ENCODE peak calls at places on chromosomes 16 and 17, in five cellular contexts. I, T, K, D and Z are unnamed samples.

GRCh38 chr17:54907385-54907784 is 6.7 kb downstream of the TOM1L1 start:
- DNase-seq in I (no peak), T (no peak), K (no peak), D (no peak), Z (no peak)

GRCh38 chr16:72285324-72285723 is 113.4 kb upstream of the PMFBP1 start:
- DNase-seq in I (no peak), T (no peak), K (no peak), D (no peak), Z (no peak)

GRCh38 chr17:2190014-2190413 is 113.6 kb downstream of the SMG6 start:
- DNase-seq in I (no peak), T (no peak), K (no peak), D (no peak), Z (peak)

GRCh38 chr17:50872710-50873424 is 6.7 kb upstream of the TOB1 start:
- DNase-seq in I (no peak), T (no peak), K (peak), D (no peak), Z (peak)

GRCh38 chr17:61495161-61495857 is 43.1 kb downstream of the TBX4 start:
- DNase-seq in I (peak), T (no peak), K (peak), D (no peak), Z (peak)

GRCh38 chr16:84633622-84634021 is 14.7 kb upstream of the KLHL36 start:
- DNase-seq in I (no peak), T (peak), K (no peak), D (no peak), Z (peak)

GRCh38 chr16:50585331-50585776 is 37.2 kb downstream of the NKD1 start:
- DNase-seq in I (no peak), T (peak), K (no peak), D (no peak), Z (peak)

GRCh38 chr17:70629902-70630301 is 460.6 kb downstream of the KCNJ2 start:
- DNase-seq in I (no peak), T (no peak), K (no peak), D (peak), Z (no peak)

GRCh38 chr17:51346218-51346982 is 86.1 kb downstream of the UTP18 start:
- DNase-seq in I (no peak), T (no peak), K (no peak), D (no peak), Z (no peak)

GRCh38 chr16:1537763-1538289 is 4.4 kb downstream of the TMEM204 start:
- DNase-seq in I (no peak), T (peak), K (no peak), D (no peak), Z (no peak)

GRCh38 chr17:16293918-16294317 is 59.4 kb downstream of the CENPV start:
- DNase-seq in I (no peak), T (no peak), K (no peak), D (no peak), Z (no peak)

GRCh38 chr17:66330646-66331037 is 28.2 kb downstream of the PRKCA start:
- DNase-seq in I (no peak), T (no peak), K (no peak), D (no peak), Z (no peak)

GRCh38 chr16:70470927-70471341 is 16.5 kb downstream of the FCSK start:
- DNase-seq in I (no peak), T (peak), K (no peak), D (no peak), Z (peak)

GRCh38 chr16:90008708-90009145 is 10.5 kb downstream of the DBNDD1 start:
- DNase-seq in I (no peak), T (no peak), K (peak), D (peak), Z (no peak)

GRCh38 chr16:82169861-82170845 is at the start of gene MPHOSPH6:
- DNase-seq in I (peak), T (peak), K (peak), D (peak), Z (peak)

GRCh38 chr16:9843424-9844013 is 338.7 kb downstream of the GRIN2A start:
- DNase-seq in I (no peak), T (no peak), K (peak), D (no peak), Z (no peak)

GRCh38 chr16:27698266-27698665 is 148.3 kb downstream of the KATNIP start:
- DNase-seq in I (no peak), T (no peak), K (no peak), D (no peak), Z (peak)

GRCh38 chr17:68684860-68685493 is 83.8 kb upstream of the FAM20A start:
- DNase-seq in I (no peak), T (no peak), K (no peak), D (no peak), Z (peak)

GRCh38 chr16:29811896-29812665 is at the start of gene PRRT2:
- DNase-seq in I (no peak), T (peak), K (peak), D (no peak), Z (peak)

GRCh38 chr17:2815781-2816185 is 19.5 kb downstream of the RAP1GAP2 start:
- DNase-seq in I (no peak), T (no peak), K (no peak), D (no peak), Z (no peak)

GRCh38 chr16:89360760-89361435 is 129.5 kb downstream of the ANKRD11 start:
- DNase-seq in I (no peak), T (no peak), K (peak), D (peak), Z (no peak)

GRCh38 chr17:58086953-58087352 is 3.7 kb downstream of the DYNLL2 start:
- DNase-seq in I (no peak), T (no peak), K (no peak), D (no peak), Z (no peak)

GRCh38 chr16:30984669-30985400 is at the start of gene HSD3B7:
- DNase-seq in I (peak), T (peak), K (peak), D (peak), Z (peak)

GRCh38 chr16:83137894-83138293 is 511.1 kb downstream of the CDH13 start:
- DNase-seq in I (no peak), T (no peak), K (no peak), D (no peak), Z (no peak)

GRCh38 chr16:82011199-82011641 is at the start of gene SDR42E1:
- DNase-seq in I (peak), T (no peak), K (peak), D (peak), Z (no peak)

GRCh38 chr17:8119575-8120519 is 1.5 kb upstream of the ALOXE3 start:
- DNase-seq in I (peak), T (peak), K (peak), D (peak), Z (peak)

GRCh38 chr17:8122923-8123694 is 797 bp downstream of the HES7 start:
- DNase-seq in I (no peak), T (no peak), K (peak), D (peak), Z (peak)

GRCh38 chr17:8122391-8122922 is 1.4 kb downstream of the HES7 start:
- DNase-seq in I (no peak), T (no peak), K (peak), D (no peak), Z (peak)

GRCh38 chr17:8120520-8121443 is 2.5 kb upstream of the ALOXE3 start:
- DNase-seq in I (peak), T (peak), K (peak), D (peak), Z (peak)

GRCh38 chr17:8121531-8122390 is 2.1 kb downstream of the HES7 start:
- DNase-seq in I (peak), T (peak), K (peak), D (peak), Z (peak)
- TF ChIP-seq CTCF in I (peak), T (no peak), K (peak), D (peak), Z (peak)

DNA sequence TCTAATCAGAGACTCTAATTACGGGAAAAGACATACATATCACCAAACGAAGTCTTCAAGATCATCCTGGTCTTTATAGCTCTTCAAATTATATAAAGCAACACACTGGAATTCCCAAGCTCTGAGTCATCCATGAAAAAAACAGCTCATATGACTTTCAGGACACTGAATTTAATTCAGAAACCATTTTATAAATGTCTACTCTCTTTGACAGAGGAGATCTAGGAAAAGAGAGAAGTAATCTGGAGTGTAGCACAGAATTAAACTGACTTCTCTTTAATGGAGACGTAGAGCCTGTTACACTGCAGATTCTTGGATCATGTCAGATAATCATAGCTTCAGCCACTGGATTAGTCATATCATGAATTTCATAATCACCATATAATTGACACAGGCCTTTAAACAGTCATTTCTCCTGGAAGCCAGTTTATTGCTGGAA is 86.8 kb upstream of the WSB1 start:
- DNase-seq in I (peak), T (no peak), K (no peak), D (no peak), Z (no peak)
- TF ChIP-seq CTCF in I (no peak), T (no peak), K (no peak), D (no peak), Z (no peak)

GRCh38 chr17:6394055-6394454 is 40.9 kb downstream of the AIPL1 start:
- DNase-seq in I (no peak), T (no peak), K (no peak), D (no peak), Z (no peak)
- TF ChIP-seq CTCF in I (peak), T (no peak), K (no peak), D (no peak), Z (no peak)

DNA sequence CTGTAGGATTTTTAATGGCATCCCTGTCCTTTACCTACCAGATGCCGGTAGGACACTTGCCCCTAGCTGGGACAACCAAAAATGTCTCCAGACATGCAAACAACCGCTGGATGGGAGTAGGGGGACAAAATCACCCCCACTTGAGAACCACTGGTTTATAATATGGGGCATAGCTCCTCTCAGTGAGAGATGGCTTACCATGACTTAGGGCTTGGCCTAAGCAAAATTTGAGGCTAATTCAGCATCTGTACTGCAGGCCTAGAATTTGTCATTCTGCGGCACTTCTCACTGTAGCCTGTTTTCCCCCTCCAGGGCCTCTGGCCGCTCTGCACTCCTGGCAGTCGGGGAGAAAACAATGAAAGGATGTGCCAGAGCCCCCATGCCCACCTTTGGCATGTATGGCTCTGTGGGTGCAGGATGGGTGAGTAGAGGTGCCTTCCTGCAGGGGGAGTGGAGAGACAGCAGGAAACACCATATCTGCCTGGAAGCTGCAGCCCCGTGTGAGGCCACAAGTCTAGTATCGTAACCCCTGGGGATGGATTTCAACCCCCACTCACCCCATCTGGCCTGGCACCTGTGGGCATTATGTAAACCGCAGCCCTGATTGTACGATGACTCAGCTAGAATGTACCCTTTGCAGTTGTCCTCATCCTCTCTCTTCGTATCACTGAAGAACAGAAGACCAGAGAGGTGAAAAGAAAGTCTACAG is 268.1 kb downstream of the SOX9 start:
- DNase-seq in I (peak), T (no peak), K (peak), D (peak), Z (peak)
- TF ChIP-seq CTCF in I (peak), T (no peak), K (peak), D (peak), Z (peak)

GRCh38 chr17:9223531-9223930 is 202.2 kb downstream of the NTN1 start:
- DNase-seq in I (no peak), T (no peak), K (no peak), D (no peak), Z (no peak)

GRCh38 chr17:9226794-9227135 is 205.5 kb downstream of the NTN1 start:
- DNase-seq in I (no peak), T (no peak), K (peak), D (no peak), Z (no peak)

GRCh38 chr17:9224485-9224884 is 203.2 kb downstream of the NTN1 start:
- DNase-seq in I (no peak), T (no peak), K (no peak), D (no peak), Z (no peak)

GRCh38 chr17:9226130-9226793 is 205.0 kb downstream of the NTN1 start:
- DNase-seq in I (no peak), T (no peak), K (no peak), D (no peak), Z (no peak)

GRCh38 chr17:9225305-9226101 is 204.2 kb downstream of the NTN1 start:
- DNase-seq in I (no peak), T (no peak), K (no peak), D (no peak), Z (no peak)
- TF ChIP-seq CTCF in I (no peak), T (no peak), K (no peak), D (no peak), Z (peak)